ENCODE peak calls at places on chromosomes 13 and 19, in four cellular contexts. M is activated CD4-positive, alpha-beta T cell treated with anti-CD3 and anti-CD28 coated beads, Interleukin-2, amount 10 ng/mL, durations not matched to agents 7 days and 5 days; C is GOT3; P is COR-L47. E is an unnamed sample.

GRCh38 chr19:45817725-45818301 is 2.7 kb upstream of the RSPH6A start:
- DNase-seq in M (no peak), C (no peak), P (no peak), E (no peak)

GRCh38 chr19:2385053-2385721 is 25.1 kb downstream of the TMPRSS9 start:
- DNase-seq in M (no peak), C (no peak), P (peak), E (no peak)

GRCh38 chr19:3821857-3822364 is 35.7 kb upstream of the MATK start:
- DNase-seq in M (peak), C (no peak), P (peak), E (peak)

GRCh38 chr19:2478324-2478755 is 2.4 kb downstream of the GADD45B start:
- DNase-seq in M (peak), C (no peak), P (no peak), E (peak)

GRCh38 chr13:110925023-110925608 is 10.2 kb upstream of the ANKRD10 start:
- DNase-seq in M (no peak), C (no peak), P (no peak), E (no peak)

GRCh38 chr13:27379694-27380596 is 44.5 kb upstream of the GTF3A start:
- DNase-seq in M (peak), C (no peak), P (no peak), E (peak)

GRCh38 chr19:9673912-9674668 is 810 bp downstream of the ZNF562 start:
- DNase-seq in M (peak), C (no peak), P (no peak), E (no peak)

GRCh38 chr13:20843177-20843576 is 59.4 kb downstream of the XPO4 start:
- DNase-seq in M (no peak), C (no peak), P (no peak), E (no peak)

GRCh38 chr13:111203742-111204386 is 88.8 kb downstream of the ARHGEF7 start:
- DNase-seq in M (no peak), C (no peak), P (no peak), E (no peak)

GRCh38 chr13:47146991-47147783 is 250.3 kb upstream of the HTR2A start:
- DNase-seq in M (no peak), C (no peak), P (no peak), E (no peak)

GRCh38 chr13:47707414-47707813 is 293.7 kb downstream of the SUCLA2 start:
- DNase-seq in M (no peak), C (no peak), P (no peak), E (no peak)

GRCh38 chr13:36979361-36980040 is 19.6 kb downstream of the ALG5 start:
- DNase-seq in M (no peak), C (no peak), P (no peak), E (no peak)

GRCh38 chr13:78603240-78603947 is at the start of gene POU4F1:
- DNase-seq in M (peak), C (no peak), P (peak), E (no peak)

GRCh38 chr13:77584111-77584510 is 48.6 kb downstream of the SCEL start:
- DNase-seq in M (no peak), C (no peak), P (no peak), E (no peak)

GRCh38 chr13:78816154-78816553 is 157.2 kb upstream of the OBI1 start:
- DNase-seq in M (no peak), C (no peak), P (no peak), E (no peak)

GRCh38 chr13:79386125-79386822 is 19.8 kb downstream of the RBM26 start:
- DNase-seq in M (no peak), C (no peak), P (no peak), E (no peak)

GRCh38 chr19:47264629-47265028 is 8.3 kb downstream of the CCDC9 start:
- DNase-seq in M (no peak), C (no peak), P (no peak), E (no peak)

GRCh38 chr13:46565808-46566750 is 13.1 kb downstream of the LRCH1 start:
- DNase-seq in M (no peak), C (no peak), P (no peak), E (no peak)

GRCh38 chr13:88926890-88927502 is 1255.8 kb downstream of the SLITRK5 start:
- DNase-seq in M (no peak), C (no peak), P (no peak), E (no peak)

GRCh38 chr13:112170823-112171569 is 104.0 kb downstream of the SOX1 start:
- DNase-seq in M (no peak), C (no peak), P (no peak), E (no peak)

GRCh38 chr19:31706131-31706530 is 356.9 kb upstream of the TSHZ3 start:
- DNase-seq in M (no peak), C (no peak), P (no peak), E (no peak)

GRCh38 chr19:15260939-15261338 is 28.7 kb upstream of the EPHX3 start:
- DNase-seq in M (no peak), C (no peak), P (no peak), E (no peak)

GRCh38 chr13:111117961-111118360 is 2.9 kb downstream of the ARHGEF7 start:
- DNase-seq in M (no peak), C (no peak), P (no peak), E (no peak)

GRCh38 chr19:55312621-55313117 is 12.5 kb downstream of the TMEM150B start:
- DNase-seq in M (no peak), C (no peak), P (no peak), E (no peak)

GRCh38 chr19:8371011-8371804 is 7.3 kb downstream of the ANGPTL4 start:
- DNase-seq in M (no peak), C (no peak), P (no peak), E (no peak)

GRCh38 chr19:2228157-2229030 is 7.7 kb downstream of the PLEKHJ1 start:
- DNase-seq in M (no peak), C (no peak), P (no peak), E (no peak)

GRCh38 chr13:112699318-112699918 is 9.6 kb downstream of the ATP11A start:
- DNase-seq in M (no peak), C (no peak), P (no peak), E (peak)

GRCh38 chr19:28324275-28325060 is 888.5 kb downstream of the UQCRFS1 start:
- DNase-seq in M (no peak), C (no peak), P (no peak), E (no peak)

GRCh38 chr19:43430976-43431375 is 16.3 kb downstream of the TEX101 start:
- DNase-seq in M (no peak), C (no peak), P (no peak), E (no peak)

GRCh38 chr13:36030670-36031331 is 100.4 kb downstream of the DCLK1 start:
- DNase-seq in M (no peak), C (no peak), P (no peak), E (no peak)

GRCh38 chr19:1690570-1691307 is 38.3 kb upstream of the TCF3 start:
- DNase-seq in M (peak), C (no peak), P (no peak), E (no peak)

GRCh38 chr13:112688560-112689497 is 1.0 kb upstream of the ATP11A start:
- DNase-seq in M (peak), C (no peak), P (peak), E (no peak)

GRCh38 chr19:18843960-18844359 is 12.2 kb downstream of the UPF1 start:
- DNase-seq in M (no peak), C (no peak), P (no peak), E (no peak)

GRCh38 chr13:49023441-49023840 is 47.7 kb downstream of the FNDC3A start:
- DNase-seq in M (no peak), C (no peak), P (no peak), E (no peak)

GRCh38 chr19:28051047-28051446 is 1161.9 kb downstream of the UQCRFS1 start:
- DNase-seq in M (no peak), C (no peak), P (no peak), E (no peak)

GRCh38 chr13:19959831-19960672 is 1.5 kb downstream of the ZMYM2 start:
- DNase-seq in M (peak), C (peak), P (peak), E (peak)

GRCh38 chr13:92842145-92842544 is 384.5 kb upstream of the GPC6 start:
- DNase-seq in M (no peak), C (no peak), P (no peak), E (peak)